ENCODE peak calls at places on chromosomes 5 and 9, in eight cellular contexts. L is tibial artery, V is left lung, Y is lower leg skin, X is RWPE1, J is suprapubic skin, C is heart left ventricle, B is IMR-90. Q is an unnamed sample.

GRCh38 chr5:79464278-79464677 is 49.7 kb downstream of the HOMER1 start:
- DNase-seq in V (no peak), B (no peak), X (no peak), J (no peak), C (no peak), L (no peak), Y (no peak), Q (no peak)

GRCh38 chr5:148125641-148126040 is 42.7 kb upstream of the SPINK14 start:
- DNase-seq in B (peak), J (no peak), V (no peak), Y (no peak), X (peak), L (no peak), C (no peak), Q (no peak)

GRCh38 chr9:70044450-70045307 is 1.0 kb downstream of the MAMDC2 start:
- DNase-seq in X (peak), V (no peak), J (no peak), B (peak), Y (peak), L (no peak), C (no peak), Q (no peak)

GRCh38 chr5:32612134-32612888 is 27.0 kb downstream of the SUB1 start:
- DNase-seq in X (no peak), C (no peak), Y (no peak), J (no peak), B (peak), L (no peak), V (peak), Q (no peak)

GRCh38 chr5:169153405-169153804 is 147.5 kb downstream of the SLIT3 start:
- DNase-seq in X (no peak), J (no peak), V (no peak), C (no peak), Y (peak), B (no peak), L (no peak), Q (no peak)

GRCh38 chr9:87827341-87827740 is 55.3 kb upstream of the SPATA31E1 start:
- DNase-seq in Y (no peak), L (no peak), B (no peak), V (no peak), C (no peak), X (no peak), J (no peak), Q (no peak)

GRCh38 chr5:1171340-1171941 is 30.0 kb upstream of the SLC6A19 start:
- DNase-seq in L (no peak), X (peak), Y (no peak), B (peak), V (peak), C (peak), J (no peak), Q (no peak)

GRCh38 chr9:119252671-119253299 is 116.5 kb downstream of the BRINP1 start:
- DNase-seq in B (no peak), L (no peak), V (no peak), X (no peak), Y (no peak), C (no peak), J (no peak), Q (no peak)

GRCh38 chr9:124268248-124268647 is 10.5 kb downstream of the NEK6 start:
- DNase-seq in Y (no peak), L (no peak), C (no peak), V (no peak), X (no peak), B (no peak), J (no peak), Q (no peak)

GRCh38 chr5:1124181-1125029 is 12.5 kb upstream of the SLC12A7 start:
- DNase-seq in Y (no peak), L (no peak), X (no peak), J (no peak), B (no peak), C (peak), V (no peak), Q (no peak)

GRCh38 chr9:16825971-16826370 is 44.5 kb downstream of the BNC2 start:
- DNase-seq in X (no peak), Y (no peak), V (no peak), L (no peak), B (peak), C (no peak), J (no peak), Q (no peak)

GRCh38 chr5:35031276-35031675 is 16.5 kb downstream of the AGXT2 start:
- DNase-seq in J (no peak), X (peak), V (no peak), C (no peak), L (no peak), B (peak), Y (no peak), Q (no peak)

GRCh38 chr5:39948867-39949468 is 524.2 kb upstream of the DAB2 start:
- DNase-seq in V (no peak), J (no peak), B (peak), X (peak), C (peak), Y (no peak), L (peak), Q (peak)

GRCh38 chr5:127766556-127767335 is 63.6 kb downstream of the CCDC192 start:
- DNase-seq in X (no peak), C (no peak), V (no peak), Y (no peak), L (no peak), B (peak), J (no peak), Q (no peak)

GRCh38 chr9:136610426-136610825 is 52.3 kb upstream of the EGFL7 start:
- DNase-seq in V (no peak), B (no peak), Y (no peak), J (no peak), C (no peak), X (no peak), L (no peak), Q (no peak)

GRCh38 chr9:99358668-99359067 is 136.6 kb downstream of the SEC61B start:
- DNase-seq in Y (no peak), L (no peak), X (no peak), J (no peak), C (peak), V (no peak), B (no peak), Q (no peak)

GRCh38 chr5:159515909-159516415 is 185.7 kb upstream of the IL12B start:
- DNase-seq in X (peak), J (no peak), L (peak), Y (no peak), C (peak), B (peak), V (peak), Q (no peak)

GRCh38 chr5:171312129-171312819 is 3.2 kb downstream of the TLX3 start:
- DNase-seq in B (no peak), X (no peak), Y (no peak), C (no peak), J (no peak), V (no peak), L (no peak), Q (no peak)

GRCh38 chr9:84990416-84990815 is 320.9 kb downstream of the NTRK2 start:
- DNase-seq in X (peak), Y (no peak), L (no peak), V (no peak), B (no peak), J (no peak), C (no peak), Q (no peak)

GRCh38 chr5:105506692-105507277 is 1944.2 kb upstream of the NUDT12 start:
- DNase-seq in C (no peak), J (no peak), V (no peak), L (no peak), B (peak), X (no peak), Y (no peak), Q (no peak)

GRCh38 chr9:14992516-14992915 is 82.3 kb upstream of the FREM1 start:
- DNase-seq in X (no peak), C (no peak), V (no peak), Y (no peak), B (no peak), L (no peak), J (no peak), Q (no peak)

GRCh38 chr5:6504677-6505414 is 56.2 kb downstream of the UBE2QL1 start:
- DNase-seq in Y (peak), J (no peak), V (no peak), X (peak), B (peak), C (no peak), L (no peak), Q (no peak)

GRCh38 chr5:120504057-120504456 is 40.0 kb downstream of the PRR16 start:
- DNase-seq in J (no peak), L (no peak), V (no peak), X (no peak), C (no peak), B (no peak), Y (no peak), Q (no peak)

GRCh38 chr5:159442210-159442850 is 112.0 kb upstream of the IL12B start:
- DNase-seq in J (no peak), B (peak), Y (no peak), C (peak), V (no peak), L (no peak), X (no peak), Q (no peak)

GRCh38 chr5:53170748-53171349 is 61.3 kb upstream of the MOCS2 start:
- DNase-seq in J (no peak), B (peak), X (peak), Y (no peak), C (no peak), V (no peak), L (no peak), Q (no peak)

GRCh38 chr5:132760043-132760420 is 12.8 kb downstream of the CCNI2 start:
- DNase-seq in L (no peak), J (no peak), C (no peak), V (no peak), Y (no peak), B (no peak), X (no peak), Q (no peak)

GRCh38 chr5:10565785-10566506 is 2.1 kb downstream of the ANKRD33B start:
- DNase-seq in Y (peak), X (no peak), J (no peak), V (no peak), L (no peak), C (no peak), B (no peak), Q (no peak)

GRCh38 chr9:127494304-127494702 is 43.0 kb downstream of the LRSAM1 start:
- DNase-seq in Y (no peak), X (peak), B (no peak), C (no peak), V (no peak), J (no peak), L (no peak), Q (no peak)

GRCh38 chr5:77302247-77302646 is 91.8 kb downstream of the PDE8B start:
- DNase-seq in L (no peak), V (no peak), C (no peak), X (no peak), B (no peak), J (no peak), Y (no peak), Q (no peak)
- TF ChIP-seq CTCF in L (no peak), V (no peak), C (no peak), X (no peak), B (no peak), J (no peak), Y (no peak), Q (no peak)

DNA sequence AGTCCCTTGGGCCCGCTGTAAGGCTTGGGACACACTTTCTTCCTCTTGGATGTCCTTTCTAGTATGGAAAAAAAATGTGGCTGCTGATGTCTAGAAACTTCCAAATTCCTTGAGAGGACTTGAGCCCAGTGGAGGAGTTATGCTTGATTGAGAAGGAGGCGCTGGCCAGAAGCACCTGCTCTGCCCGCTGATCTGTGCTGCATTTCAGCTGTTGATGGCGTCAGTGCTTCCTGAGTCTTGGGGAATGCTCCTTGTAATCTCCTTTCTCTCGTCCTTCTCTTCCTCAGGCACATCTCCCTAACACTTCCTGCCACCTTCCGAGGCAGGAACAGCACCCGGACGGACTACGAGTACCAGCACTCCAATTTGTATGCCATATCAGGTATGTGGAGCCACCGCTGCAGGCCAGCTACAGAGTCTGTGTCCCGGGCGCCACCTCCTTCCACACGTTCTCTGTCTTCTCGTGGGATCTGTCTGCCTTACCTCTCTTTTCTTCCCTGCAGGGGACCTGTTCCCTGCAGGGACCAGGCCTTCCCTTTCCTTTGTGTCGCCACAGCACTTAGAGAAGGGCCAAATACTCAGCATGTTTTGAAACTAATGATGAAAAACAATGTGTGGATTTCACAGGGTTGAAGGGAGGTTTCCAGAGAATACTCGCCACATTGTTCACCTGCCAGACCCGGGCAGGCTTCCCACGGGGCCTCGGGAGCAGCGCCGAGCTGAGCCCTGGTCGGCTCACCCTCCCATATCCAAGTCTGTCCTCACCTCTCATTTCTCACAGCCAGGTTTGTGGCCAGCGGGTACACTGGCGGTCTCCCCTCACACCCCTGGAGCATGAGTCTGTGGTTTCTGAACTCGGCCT is 95.2 kb downstream of the MVB12B start:
- DNase-seq in Y (peak), X (no peak), J (peak), L (no peak), C (no peak), B (no peak), V (no peak), Q (no peak)
- TF ChIP-seq CTCF in Y (no peak), X (no peak), J (no peak), L (no peak), C (no peak), B (no peak), V (no peak), Q (no peak)

DNA sequence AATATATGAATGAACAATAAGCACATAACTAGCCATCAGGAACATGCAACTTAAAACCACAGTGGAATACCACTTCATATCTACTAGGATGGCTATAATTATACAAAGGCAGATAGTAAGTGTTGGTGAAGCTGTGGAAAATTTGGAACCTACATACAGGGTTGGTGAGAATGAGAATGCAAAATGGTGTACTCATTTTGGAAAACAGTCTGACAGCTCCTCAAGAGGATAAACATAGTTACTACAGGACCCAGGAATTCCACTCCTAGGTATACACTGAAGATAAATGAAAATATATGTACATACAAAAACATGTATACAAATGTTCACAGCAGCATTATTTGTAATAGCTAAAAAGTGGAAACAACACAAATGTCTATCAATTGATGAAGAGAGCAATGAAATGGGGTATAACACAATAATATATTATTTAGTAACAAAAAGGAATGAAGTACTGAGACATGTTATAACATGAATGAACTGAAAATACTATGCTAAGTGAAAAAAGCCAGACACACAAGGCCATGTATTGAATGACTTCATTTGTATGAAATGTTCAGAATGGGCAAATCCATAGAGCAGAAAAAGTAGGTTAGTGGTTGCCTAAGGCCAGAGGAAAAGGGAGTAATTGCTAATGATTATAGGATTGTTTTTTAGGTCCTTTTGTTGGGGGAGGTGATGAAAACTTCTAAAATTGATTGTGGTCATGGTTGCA is 31.2 kb upstream of the CDK5RAP2 start:
- DNase-seq in L (no peak), C (no peak), Y (no peak), B (no peak), X (no peak), J (no peak), V (no peak), Q (no peak)
- TF ChIP-seq CTCF in L (no peak), C (no peak), Y (no peak), B (peak), X (peak), J (no peak), V (no peak), Q (no peak)

DNA sequence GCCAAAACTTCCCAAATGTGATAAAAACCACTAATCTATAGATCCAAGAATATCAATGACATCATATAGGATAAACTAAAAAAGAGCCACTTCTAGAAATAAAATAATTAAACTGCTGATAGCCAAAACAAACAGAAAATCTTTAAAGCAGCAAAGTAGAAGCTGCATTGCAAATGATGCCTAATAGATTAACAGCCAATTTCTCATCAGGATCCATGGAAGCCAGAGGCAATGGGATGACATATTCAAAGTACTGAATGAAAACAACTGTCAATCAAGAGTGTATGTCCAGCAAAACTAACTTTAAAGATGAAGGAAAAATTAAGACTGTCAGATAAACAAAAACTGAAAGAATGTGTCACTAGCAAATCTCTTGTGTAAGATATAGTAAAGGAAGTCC is 224.8 kb downstream of the PSAT1 start:
- DNase-seq in Y (no peak), C (no peak), V (no peak), X (no peak), J (no peak), L (no peak), B (no peak), Q (no peak)
- TF ChIP-seq CTCF in Y (no peak), C (no peak), V (no peak), X (no peak), J (no peak), L (no peak), B (no peak), Q (no peak)

GRCh38 chr9:115694014-115694413 is 459.6 kb upstream of the PAPPA start:
- DNase-seq in X (no peak), Y (no peak), B (peak), L (no peak), V (no peak), C (no peak), J (no peak), Q (no peak)
- TF ChIP-seq CTCF in X (no peak), Y (no peak), B (peak), L (peak), V (no peak), C (peak), J (no peak), Q (peak)

GRCh38 chr9:131432597-131433301 is 38.9 kb downstream of the PRRC2B start:
- DNase-seq in X (no peak), B (peak), Y (no peak), C (no peak), L (no peak), J (peak), V (no peak), Q (no peak)
- TF ChIP-seq CTCF in X (no peak), B (no peak), Y (no peak), C (no peak), L (no peak), J (no peak), V (no peak), Q (no peak)

GRCh38 chr5:71838286-71838685 is 119.2 kb downstream of the CARTPT start:
- DNase-seq in Y (no peak), X (no peak), B (no peak), J (no peak), L (no peak), C (no peak), V (no peak), Q (no peak)

GRCh38 chr5:71836547-71837112 is 117.6 kb downstream of the CARTPT start:
- DNase-seq in C (no peak), L (no peak), X (no peak), B (no peak), J (no peak), V (no peak), Y (no peak), Q (no peak)

GRCh38 chr5:71832812-71833456 is 113.9 kb downstream of the CARTPT start:
- DNase-seq in B (no peak), L (no peak), V (no peak), Y (no peak), J (no peak), X (no peak), C (no peak), Q (no peak)

GRCh38 chr5:71834575-71834974 is 115.5 kb downstream of the CARTPT start:
- DNase-seq in X (no peak), L (no peak), Y (no peak), C (no peak), J (no peak), B (no peak), V (no peak), Q (no peak)

GRCh38 chr5:71836084-71836483 is 117.0 kb downstream of the CARTPT start:
- DNase-seq in V (no peak), B (peak), J (no peak), L (no peak), Y (no peak), C (no peak), X (peak), Q (no peak)
- TF ChIP-seq CTCF in V (no peak), B (peak), J (no peak), L (no peak), Y (no peak), C (no peak), X (no peak), Q (no peak)

GRCh38 chr9:755454-756381 is 85.8 kb upstream of the DMRT1 start:
- DNase-seq in B (peak), X (peak), J (no peak), L (no peak), V (no peak), C (no peak), Y (peak), Q (no peak)

GRCh38 chr9:759983-760715 is 81.3 kb upstream of the DMRT1 start:
- DNase-seq in B (no peak), J (no peak), Y (no peak), X (no peak), V (no peak), L (no peak), C (no peak), Q (no peak)

GRCh38 chr9:758147-758546 is 83.3 kb upstream of the DMRT1 start:
- DNase-seq in J (no peak), Y (no peak), L (no peak), X (no peak), B (no peak), V (no peak), C (no peak), Q (no peak)

GRCh38 chr9:759541-759940 is 82.0 kb upstream of the DMRT1 start:
- DNase-seq in C (no peak), B (no peak), Y (no peak), J (no peak), X (no peak), L (no peak), V (no peak), Q (no peak)

DNA sequence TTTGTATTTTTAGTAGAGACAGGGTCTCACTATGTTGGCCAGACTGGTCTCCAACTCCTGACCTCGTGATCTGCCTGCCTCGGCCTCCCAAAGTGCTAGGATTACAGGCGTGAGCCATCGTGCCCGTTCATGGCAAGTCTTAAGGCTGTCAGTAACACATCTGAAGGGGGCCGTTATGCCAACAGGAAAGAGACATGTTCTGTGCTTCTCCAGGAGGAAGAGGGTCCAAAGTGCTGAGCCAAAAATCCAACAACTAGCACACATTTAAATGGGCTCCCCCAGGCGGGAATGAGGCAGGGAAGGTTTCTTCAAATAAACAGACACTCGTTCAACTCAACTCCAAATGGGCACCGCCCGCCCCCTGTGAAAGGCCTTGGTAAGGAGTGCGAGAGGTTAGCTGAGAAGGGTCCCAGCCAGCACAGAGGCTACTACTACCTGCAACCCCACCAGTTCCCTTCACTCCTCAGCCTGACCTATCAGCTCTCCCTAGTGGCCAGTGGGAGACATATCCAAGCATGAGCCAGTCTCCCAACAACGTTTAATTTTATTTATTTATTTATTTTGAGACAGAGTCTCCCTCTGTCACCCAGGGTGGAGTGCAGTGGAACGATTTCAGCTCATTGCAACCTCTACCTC is 84.1 kb upstream of the DMRT1 start:
- DNase-seq in J (no peak), V (no peak), B (peak), Y (peak), L (no peak), C (peak), X (no peak), Q (no peak)
- TF ChIP-seq CTCF in J (peak), V (peak), B (peak), Y (no peak), L (peak), C (peak), X (no peak), Q (peak)

GRCh38 chr5:149951138-149951749 is 6.7 kb upstream of the PDE6A start:
- DNase-seq in X (no peak), B (no peak), L (no peak), V (no peak), J (no peak), C (no peak), Y (no peak), Q (no peak)
- TF ChIP-seq CTCF in X (no peak), B (no peak), L (no peak), V (no peak), J (no peak), C (no peak), Y (no peak), Q (no peak)